ENCODE peak calls at places on chromosomes 12 and 14, in four cellular contexts. One of them, this sample, is unnamed. For H3K36me3, the result is how much of the 10 kb centered on the place peaks cover.

GRCh38 chr12:106769078-106769477 is 5.4 kb upstream of the RIC8B start:
- DNase-seq in tibial artery: no peak
- DNase-seq in GM23248: peak
- DNase-seq in astrocyte: peak
- DNase-seq in this sample: no peak

GRCh38 chr14:99183311-99183710 is 88.7 kb downstream of the BCL11B start:
- DNase-seq in tibial artery: no peak
- DNase-seq in GM23248: no peak
- DNase-seq in astrocyte: no peak
- DNase-seq in this sample: no peak

GRCh38 chr12:84910549-84911241 is 1.9 kb downstream of the SLC6A15 start:
- DNase-seq in tibial artery: no peak
- DNase-seq in GM23248: peak
- DNase-seq in astrocyte: peak
- DNase-seq in this sample: no peak

GRCh38 chr12:99454539-99455172 is 192.9 kb upstream of the GARIN6 start:
- DNase-seq in tibial artery: no peak
- DNase-seq in GM23248: peak
- DNase-seq in astrocyte: no peak
- DNase-seq in this sample: no peak

GRCh38 chr12:76946451-76946850 is 67.6 kb upstream of the CSRP2 start:
- DNase-seq in tibial artery: no peak
- DNase-seq in GM23248: peak
- DNase-seq in astrocyte: peak
- DNase-seq in this sample: no peak

GRCh38 chr12:64221656-64222010 is 463 bp downstream of the KICS2 start:
- DNase-seq in tibial artery: peak
- DNase-seq in GM23248: peak
- DNase-seq in astrocyte: peak
- DNase-seq in this sample: peak

GRCh38 chr14:69682607-69683263 is 71.3 kb downstream of the SUSD6 start:
- DNase-seq in tibial artery: no peak
- DNase-seq in GM23248: peak
- DNase-seq in astrocyte: no peak
- DNase-seq in this sample: no peak

GRCh38 chr12:10052111-10052913 is 21.8 kb downstream of the CLEC9A start:
- DNase-seq in tibial artery: no peak
- DNase-seq in GM23248: no peak
- DNase-seq in astrocyte: no peak
- DNase-seq in this sample: no peak

GRCh38 chr12:112029326-112029725 is 16.1 kb downstream of the ERP29 start:
- DNase-seq in tibial artery: no peak
- DNase-seq in GM23248: no peak
- DNase-seq in astrocyte: no peak
- DNase-seq in this sample: no peak

GRCh38 chr12:132118876-132119275 is 25.2 kb downstream of the DDX51 start:
- DNase-seq in tibial artery: no peak
- DNase-seq in GM23248: no peak
- DNase-seq in astrocyte: no peak
- DNase-seq in this sample: no peak
- H3K36me3 ChIP-seq in tibial artery: under half
- H3K36me3 ChIP-seq in GM23248: under half
- H3K36me3 ChIP-seq in astrocyte: under half
- H3K36me3 ChIP-seq in this sample: under half

GRCh38 chr12:79983492-79983891 is 48.6 kb upstream of the PPP1R12A start:
- DNase-seq in tibial artery: no peak
- DNase-seq in GM23248: peak
- DNase-seq in astrocyte: peak
- DNase-seq in this sample: peak

GRCh38 chr12:79978692-79979091 is 43.8 kb upstream of the PPP1R12A start:
- DNase-seq in tibial artery: no peak
- DNase-seq in GM23248: no peak
- DNase-seq in astrocyte: no peak
- DNase-seq in this sample: no peak

GRCh38 chr12:79983969-79984629 is 49.2 kb upstream of the PPP1R12A start:
- DNase-seq in tibial artery: no peak
- DNase-seq in GM23248: peak
- DNase-seq in astrocyte: peak
- DNase-seq in this sample: peak

GRCh38 chr12:79988368-79988767 is 53.5 kb upstream of the PPP1R12A start:
- DNase-seq in tibial artery: no peak
- DNase-seq in GM23248: peak
- DNase-seq in astrocyte: peak
- DNase-seq in this sample: peak

GRCh38 chr12:79982371-79983062 is 47.6 kb upstream of the PPP1R12A start:
- DNase-seq in tibial artery: no peak
- DNase-seq in GM23248: peak
- DNase-seq in astrocyte: peak
- DNase-seq in this sample: no peak
- H3K4me3 ChIP-seq in tibial artery: no peak
- H3K4me3 ChIP-seq in GM23248: peak
- H3K4me3 ChIP-seq in astrocyte: no peak
- H3K4me3 ChIP-seq in this sample: no peak

GRCh38 chr12:41442905-41443304 is 254.8 kb downstream of the PDZRN4 start:
- DNase-seq in tibial artery: no peak
- DNase-seq in GM23248: no peak
- DNase-seq in astrocyte: no peak
- DNase-seq in this sample: no peak

GRCh38 chr12:41437578-41437977 is 249.5 kb downstream of the PDZRN4 start:
- DNase-seq in tibial artery: no peak
- DNase-seq in GM23248: peak
- DNase-seq in astrocyte: no peak
- DNase-seq in this sample: no peak

GRCh38 chr12:41439134-41439533 is 251.0 kb downstream of the PDZRN4 start:
- DNase-seq in tibial artery: no peak
- DNase-seq in GM23248: no peak
- DNase-seq in astrocyte: no peak
- DNase-seq in this sample: no peak

GRCh38 chr12:41441180-41441579 is 253.1 kb downstream of the PDZRN4 start:
- DNase-seq in tibial artery: no peak
- DNase-seq in GM23248: no peak
- DNase-seq in astrocyte: no peak
- DNase-seq in this sample: no peak

DNA sequence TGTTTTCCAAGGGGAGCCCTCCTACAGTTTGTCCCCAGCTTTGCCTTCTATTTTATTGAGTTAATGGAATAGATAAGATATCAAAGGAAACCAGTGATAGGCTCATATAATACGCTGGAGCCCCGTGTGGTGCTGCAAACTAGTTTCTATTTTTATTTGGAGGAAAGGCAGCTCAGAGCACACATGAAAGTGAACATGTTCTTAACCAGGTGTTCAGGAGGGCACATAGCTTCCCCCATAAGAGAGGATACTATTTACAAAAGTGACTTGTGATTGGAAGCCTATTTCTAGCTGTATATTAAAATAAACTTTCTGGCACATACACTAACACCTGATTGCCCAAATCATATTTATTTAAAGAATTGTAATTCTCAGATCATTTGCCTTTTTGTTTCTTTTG is 251.7 kb downstream of the PDZRN4 start:
- DNase-seq in tibial artery: no peak
- DNase-seq in GM23248: no peak
- DNase-seq in astrocyte: no peak
- DNase-seq in this sample: no peak
- H3K36me3 ChIP-seq in tibial artery: under half
- H3K36me3 ChIP-seq in GM23248: under half
- H3K36me3 ChIP-seq in astrocyte: under half
- H3K36me3 ChIP-seq in this sample: under half

DNA sequence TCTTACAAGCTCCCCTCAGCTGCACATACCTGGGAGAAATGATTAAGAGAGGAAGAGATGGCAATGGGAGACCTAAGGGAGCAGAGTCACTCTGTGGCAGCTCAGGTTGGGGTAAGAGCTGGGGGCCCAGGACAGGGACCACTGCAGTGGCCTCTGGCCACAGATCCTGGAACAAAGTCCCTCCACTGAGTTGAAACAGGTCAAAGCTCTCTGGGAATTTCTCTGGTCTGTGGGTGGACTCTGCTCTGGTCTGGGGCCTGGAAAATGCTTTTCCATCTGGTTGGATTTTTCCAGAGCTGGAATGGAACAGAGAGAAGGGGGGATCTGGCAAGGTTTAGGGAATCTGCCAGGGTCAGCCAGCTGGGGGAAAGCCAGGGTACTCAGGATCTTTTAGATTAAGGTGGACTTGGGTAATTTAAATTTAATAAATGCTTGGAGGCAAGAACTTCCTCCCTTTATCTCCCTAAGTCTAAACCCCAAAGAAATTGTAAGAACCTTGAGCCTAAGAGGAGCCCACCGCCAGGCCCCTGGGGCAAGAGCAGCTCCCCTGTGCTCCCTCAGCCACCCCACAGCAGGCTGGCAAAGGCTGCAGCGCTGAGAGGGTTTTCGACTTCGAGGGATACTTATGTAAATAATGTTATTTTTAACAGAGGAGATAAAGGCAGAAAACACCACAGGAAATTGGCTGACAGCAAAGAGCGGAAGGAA is 3.7 kb downstream of the HOXC10 start:
- DNase-seq in tibial artery: no peak
- DNase-seq in GM23248: no peak
- DNase-seq in astrocyte: no peak
- DNase-seq in this sample: no peak
- H3K4me3 ChIP-seq in tibial artery: peak
- H3K4me3 ChIP-seq in GM23248: no peak
- H3K4me3 ChIP-seq in astrocyte: no peak
- H3K4me3 ChIP-seq in this sample: no peak

DNA sequence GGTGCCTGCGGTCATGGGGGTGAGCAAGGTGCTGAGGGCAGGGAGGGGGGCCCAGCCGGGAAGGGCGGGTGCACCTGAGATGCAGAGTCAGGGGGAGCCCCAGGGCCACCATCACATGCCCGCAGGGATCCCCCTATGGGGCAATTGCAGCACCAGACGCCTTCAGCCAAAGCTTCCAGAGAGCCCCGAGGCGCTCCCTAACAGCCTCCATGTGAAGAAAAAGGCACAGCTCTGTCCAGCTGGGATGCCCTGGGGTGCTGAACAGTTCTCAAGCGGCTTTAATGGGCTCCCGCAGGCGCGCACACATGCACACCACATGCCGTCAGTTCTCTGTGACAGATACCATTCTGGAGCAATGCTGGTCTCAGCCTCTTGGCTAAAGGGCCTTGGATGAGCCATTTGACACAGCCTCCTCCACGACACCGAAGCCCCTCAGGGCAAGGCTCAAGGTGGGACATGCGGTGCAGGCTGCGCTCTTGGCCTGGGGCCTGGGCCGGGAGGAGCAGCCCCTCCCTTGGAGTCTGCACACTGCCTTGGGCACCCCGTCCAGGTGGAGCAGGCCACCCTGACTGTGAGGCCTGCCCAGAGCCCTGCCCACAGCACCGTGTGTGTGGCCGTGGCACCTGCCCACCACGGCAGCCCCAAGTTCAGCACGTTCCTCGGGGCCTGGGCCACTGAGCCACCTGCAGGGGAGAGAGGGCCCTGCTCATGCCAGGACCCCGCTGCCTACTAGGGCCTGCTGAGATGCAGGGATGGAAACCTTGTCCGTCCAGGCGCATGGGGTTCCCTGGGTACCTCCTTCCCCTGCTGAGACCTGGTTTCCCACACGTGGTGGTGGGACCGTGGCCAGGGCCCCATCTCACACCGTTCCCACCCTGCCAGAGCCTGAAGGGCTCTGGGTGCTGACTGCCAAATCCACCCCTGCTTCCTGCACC is 7.7 kb downstream of the XRCC3 start:
- DNase-seq in tibial artery: no peak
- DNase-seq in GM23248: no peak
- DNase-seq in astrocyte: no peak
- DNase-seq in this sample: no peak
- H3K36me3 ChIP-seq in tibial artery: under half
- H3K36me3 ChIP-seq in GM23248: under half
- H3K36me3 ChIP-seq in astrocyte: under half
- H3K36me3 ChIP-seq in this sample: under half

GRCh38 chr12:130084359-130084758 is 77.9 kb upstream of the FZD10 start:
- DNase-seq in tibial artery: no peak
- DNase-seq in GM23248: no peak
- DNase-seq in astrocyte: no peak
- DNase-seq in this sample: no peak
- H3K4me3 ChIP-seq in tibial artery: no peak
- H3K4me3 ChIP-seq in GM23248: no peak
- H3K4me3 ChIP-seq in astrocyte: no peak
- H3K4me3 ChIP-seq in this sample: no peak

GRCh38 chr14:58466459-58466858 is 38.9 kb downstream of the KIAA0586 start:
- DNase-seq in tibial artery: no peak
- DNase-seq in GM23248: no peak
- DNase-seq in astrocyte: no peak
- DNase-seq in this sample: no peak

GRCh38 chr14:58460772-58461171 is 33.3 kb downstream of the KIAA0586 start:
- DNase-seq in tibial artery: no peak
- DNase-seq in GM23248: no peak
- DNase-seq in astrocyte: no peak
- DNase-seq in this sample: no peak

GRCh38 chr14:58464652-58465051 is 37.1 kb downstream of the KIAA0586 start:
- DNase-seq in tibial artery: no peak
- DNase-seq in GM23248: no peak
- DNase-seq in astrocyte: no peak
- DNase-seq in this sample: no peak

GRCh38 chr14:58465425-58465824 is 37.9 kb downstream of the KIAA0586 start:
- DNase-seq in tibial artery: no peak
- DNase-seq in GM23248: peak
- DNase-seq in astrocyte: peak
- DNase-seq in this sample: no peak

GRCh38 chr14:58463147-58463546 is 35.6 kb downstream of the KIAA0586 start:
- DNase-seq in tibial artery: no peak
- DNase-seq in GM23248: no peak
- DNase-seq in astrocyte: no peak
- DNase-seq in this sample: no peak
- H3K36me3 ChIP-seq in tibial artery: half or more
- H3K36me3 ChIP-seq in GM23248: under half
- H3K36me3 ChIP-seq in astrocyte: under half
- H3K36me3 ChIP-seq in this sample: under half

GRCh38 chr12:22539055-22539454 is 5.3 kb downstream of the C2CD5 start:
- DNase-seq in tibial artery: no peak
- DNase-seq in GM23248: no peak
- DNase-seq in astrocyte: no peak
- DNase-seq in this sample: no peak

GRCh38 chr12:22544038-22544979 is at the start of gene C2CD5:
- DNase-seq in tibial artery: peak
- DNase-seq in GM23248: peak
- DNase-seq in astrocyte: peak
- DNase-seq in this sample: peak

GRCh38 chr12:22541496-22541895 is 2.8 kb downstream of the C2CD5 start:
- DNase-seq in tibial artery: no peak
- DNase-seq in GM23248: no peak
- DNase-seq in astrocyte: no peak
- DNase-seq in this sample: no peak

GRCh38 chr12:22538336-22538735 is 6.0 kb downstream of the C2CD5 start:
- DNase-seq in tibial artery: no peak
- DNase-seq in GM23248: no peak
- DNase-seq in astrocyte: peak
- DNase-seq in this sample: no peak

GRCh38 chr12:22543246-22544037 is 900 bp downstream of the C2CD5 start:
- DNase-seq in tibial artery: peak
- DNase-seq in GM23248: peak
- DNase-seq in astrocyte: peak
- DNase-seq in this sample: no peak
- H3K4me3 ChIP-seq in tibial artery: peak
- H3K4me3 ChIP-seq in GM23248: peak
- H3K4me3 ChIP-seq in astrocyte: peak
- H3K4me3 ChIP-seq in this sample: peak